ENCODE peak calls at places on chromosomes 13 and 19, in ten cellular contexts. U, C, Y, E, T, Z, R, G, F and W are unnamed samples.

GRCh38 chr13:114281351-114282142 is at the start of gene UPF3A:
- DNase-seq in U (peak; percentile 79), F (peak; percentile 82), Z (peak; percentile 95), C (peak; percentile 93), R (peak; percentile 88), E (peak; percentile 81), Y (peak; percentile 90), G (peak; percentile 63), T (peak; percentile 85), W (peak; percentile 54)

GRCh38 chr19:6204866-6205723 is 69.6 kb downstream of the ACSBG2 start:
- DNase-seq in G (no peak), R (no peak), U (no peak), F (no peak), Y (no peak), E (no peak), Z (no peak), C (no peak), T (no peak), W (no peak)

GRCh38 chr13:52984881-52985363 is 43.7 kb upstream of the OLFM4 start:
- DNase-seq in G (no peak), T (no peak), R (no peak), F (no peak), C (no peak), Y (no peak), E (no peak), U (no peak), Z (no peak), W (no peak)

GRCh38 chr13:42645717-42646116 is 71.8 kb downstream of the TNFSF11 start:
- DNase-seq in G (no peak), R (no peak), E (no peak), C (no peak), Z (no peak), U (no peak), T (no peak), F (no peak), Y (no peak), W (no peak)

GRCh38 chr19:54164369-54165068 is 5.0 kb upstream of the LENG1 start:
- DNase-seq in E (peak; percentile 39), F (no peak), Z (peak; percentile 50), Y (peak; percentile 60), R (no peak), C (peak; percentile 65), T (no peak), G (peak; percentile 15), U (no peak), W (no peak)

GRCh38 chr19:14248578-14249011 is 42.6 kb upstream of the ADGRL1 start:
- DNase-seq in F (no peak), C (peak; percentile 75), Y (peak; percentile 69), Z (peak; percentile 41), G (no peak), R (peak; percentile 9), U (no peak), E (no peak), T (no peak), W (peak; percentile 25)

GRCh38 chr19:40717325-40717879 is 490 bp downstream of the ITPKC start:
- DNase-seq in Z (no peak), R (peak; percentile 39), G (no peak), E (no peak), U (peak; percentile 43), F (no peak), T (peak; percentile 49), C (no peak), Y (peak; percentile 12), W (no peak)

GRCh38 chr19:58330458-58330857 is 3.7 kb downstream of the ZSCAN22 start:
- DNase-seq in F (no peak), C (no peak), Z (peak; percentile 90), Y (peak; percentile 75), R (peak; percentile 88), G (peak; percentile 74), U (peak; percentile 59), E (no peak), T (no peak), W (peak; percentile 51)

GRCh38 chr19:16628984-16629691 is 1.1 kb upstream of the MED26 start:
- DNase-seq in R (peak; percentile 76), T (peak; percentile 42), Z (peak; percentile 65), F (peak; percentile 67), E (no peak), Y (peak; percentile 23), U (peak; percentile 12), G (no peak), C (no peak), W (no peak)

GRCh38 chr13:35474551-35474950 is 1.9 kb downstream of the MAB21L1 start:
- DNase-seq in Y (no peak), G (no peak), C (no peak), R (peak; percentile 50), Z (peak; percentile 51), U (no peak), F (no peak), T (no peak), E (no peak), W (no peak)

GRCh38 chr13:53321301-53321700 is 292.7 kb downstream of the OLFM4 start:
- DNase-seq in T (no peak), R (no peak), F (no peak), C (no peak), U (no peak), E (no peak), Z (no peak), Y (no peak), G (no peak), W (no peak)

GRCh38 chr13:104426435-104426834 is 1360.2 kb upstream of the SLC10A2 start:
- DNase-seq in Y (no peak), G (no peak), T (no peak), U (no peak), R (no peak), Z (no peak), E (no peak), C (no peak), F (no peak), W (no peak)

DNA sequence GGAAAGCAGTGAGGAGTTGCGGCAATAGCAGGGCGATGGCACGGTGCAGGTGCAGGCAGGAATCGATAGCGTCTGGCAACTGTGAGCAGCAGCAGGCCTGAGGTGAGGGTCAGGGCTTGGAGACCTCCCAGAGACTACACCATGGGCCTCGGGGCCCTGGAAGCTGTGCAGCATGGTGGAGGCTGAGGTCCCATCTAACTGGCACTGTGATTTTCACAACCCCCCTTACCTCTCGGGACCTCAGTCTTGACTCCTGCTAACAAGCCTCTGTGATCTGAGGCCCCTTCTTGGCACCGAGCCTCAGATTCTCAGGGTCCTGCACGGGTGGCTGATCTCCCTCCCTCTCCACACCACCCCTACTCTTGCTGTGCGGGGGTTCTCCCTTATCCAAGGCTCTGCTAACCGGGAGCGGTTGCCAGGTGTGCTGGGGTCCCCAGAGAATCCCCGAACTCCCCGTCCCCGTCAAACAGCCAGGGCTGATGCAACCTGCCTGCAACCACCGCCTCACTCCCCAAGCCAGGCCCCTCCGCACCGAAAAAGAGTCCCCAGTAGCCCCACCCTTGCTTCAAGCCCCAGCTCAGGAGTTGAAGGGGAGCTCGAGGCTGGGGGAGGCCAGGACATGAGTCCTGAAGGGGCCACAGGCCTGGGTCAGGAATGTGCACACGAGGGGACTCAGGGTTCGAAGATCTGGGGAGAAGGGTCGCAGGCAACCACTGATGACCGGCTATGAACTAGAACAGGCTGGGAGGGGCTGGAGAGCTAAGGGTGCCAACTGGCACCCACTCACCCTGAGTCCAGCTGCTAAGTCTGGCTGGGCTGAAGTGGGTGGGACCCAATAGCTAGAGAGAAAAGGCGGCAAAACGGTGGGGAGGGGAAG is 4.8 kb upstream of the ATF5 start:
- DNase-seq in F (no peak), C (no peak), R (peak; percentile 31), T (no peak), Z (no peak), E (no peak), Y (no peak), U (no peak), G (no peak), W (no peak)
- H3K4me3 ChIP-seq in F (no peak overlapping the region), C (no peak overlapping the region), R (no peak overlapping the region), T (no peak overlapping the region), Z (no peak overlapping the region), E (no peak overlapping the region), Y (no peak overlapping the region), U (no peak overlapping the region), G (no peak overlapping the region), W (no peak overlapping the region)

GRCh38 chr19:4776436-4777205 is 14.9 kb upstream of the FEM1A start:
- DNase-seq in R (no peak), Y (no peak), F (no peak), G (no peak), T (no peak), U (no peak), C (no peak), Z (peak; percentile 18), E (no peak), W (no peak)

GRCh38 chr19:4780860-4781259 is 10.7 kb upstream of the FEM1A start:
- DNase-seq in E (no peak), F (no peak), R (no peak), Y (no peak), C (no peak), Z (no peak), U (no peak), G (no peak), T (no peak), W (no peak)

DNA sequence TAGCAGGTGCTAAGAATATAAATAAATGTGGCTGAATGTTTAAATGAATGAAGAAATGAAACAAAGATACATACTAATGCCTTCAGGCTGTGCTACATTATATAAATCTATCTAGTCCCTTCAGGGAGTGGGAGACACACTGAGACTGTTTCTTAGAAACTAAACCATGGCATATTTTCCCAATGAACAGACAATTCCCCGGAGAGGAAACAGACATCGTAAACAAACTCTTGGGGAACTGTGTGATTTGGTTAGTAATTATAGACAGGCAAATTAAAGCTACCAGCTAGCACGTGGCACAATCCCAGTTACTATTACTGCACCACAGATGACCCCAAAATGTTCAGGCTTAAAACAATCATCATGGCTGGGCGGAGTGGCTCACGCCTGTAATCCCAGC is 9.7 kb upstream of the FEM1A start:
- DNase-seq in G (no peak), C (no peak), E (no peak), Z (peak; percentile 18), T (no peak), R (peak; percentile 63), U (no peak), F (no peak), Y (no peak), W (no peak)
- H3K4me3 ChIP-seq in G (no peak overlapping the region), C (no peak overlapping the region), E (no peak overlapping the region), Z (no peak overlapping the region), T (no peak overlapping the region), R (no peak overlapping the region), U (no peak overlapping the region), F (no peak overlapping the region), Y (no peak overlapping the region), W (no peak overlapping the region)

GRCh38 chr13:93767231-93767916 is 540.8 kb downstream of the GPC6 start:
- DNase-seq in Z (no peak), R (no peak), G (no peak), U (no peak), C (no peak), E (no peak), T (no peak), Y (no peak), F (no peak), W (no peak)
- H3K4me3 ChIP-seq in Z (no peak overlapping the region), R (no peak overlapping the region), G (no peak overlapping the region), U (no peak overlapping the region), C (no peak overlapping the region), E (no peak overlapping the region), T (no peak overlapping the region), Y (no peak overlapping the region), F (no peak overlapping the region), W (no peak overlapping the region)

DNA sequence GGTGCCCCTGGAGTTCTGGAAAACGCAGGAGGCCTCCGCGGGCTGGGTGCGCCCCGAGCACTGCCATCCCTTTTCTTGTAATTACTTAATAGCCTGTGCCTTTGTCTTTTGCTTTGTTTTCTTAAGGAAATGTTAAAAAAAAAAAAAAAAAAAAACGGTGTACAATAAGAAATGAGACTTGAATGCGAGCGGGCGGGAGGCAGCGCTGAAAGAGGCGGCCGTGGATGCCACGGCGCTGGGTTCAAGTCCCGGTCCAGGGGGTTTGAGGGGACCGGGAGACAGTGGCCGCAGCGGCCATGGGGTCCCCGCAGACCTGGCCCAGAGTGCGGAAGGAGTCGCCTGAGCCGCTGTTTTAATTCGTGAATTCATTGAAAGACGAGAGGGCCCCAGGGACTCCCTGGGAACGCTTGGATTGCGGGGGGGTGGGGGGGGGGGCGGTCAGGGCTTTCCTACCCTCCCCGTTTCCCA is 349.1 kb upstream of the ARGLU1 start:
- DNase-seq in Y (no peak), F (no peak), G (no peak), T (no peak), E (no peak), C (no peak), Z (no peak), R (no peak), U (no peak), W (no peak)
- H3K4me3 ChIP-seq in Y (no peak overlapping the region), F (no peak overlapping the region), G (peak overlapping the region; percentile 59), T (peak overlapping the region; percentile 34), E (no peak overlapping the region), C (no peak overlapping the region), Z (no peak overlapping the region), R (no peak overlapping the region), U (peak overlapping the region; percentile 30), W (no peak overlapping the region)